ENCODE peak calls at places on chromosomes 6 and 20, in eight cellular contexts. One of them, this sample, is unnamed.
A peak's percentile ranks its signal among the peaks of the same experiment; 100 is the strongest.

GRCh38 chr20:59820204-59821041 is 113.0 kb downstream of the SYCP2 start:
- DNase-seq in thoracic aorta: no peak
- DNase-seq in Caco-2: peak; percentile 26
- DNase-seq in foreskin fibroblast: no peak
- DNase-seq in cardiac muscle cell: no peak
- DNase-seq in OCI-LY7: no peak
- DNase-seq in psoas muscle: no peak
- DNase-seq in GM13976: peak; percentile 26
- DNase-seq in this sample: no peak

GRCh38 chr6:52595000-52595795 is 18.3 kb upstream of the TRAM2 start:
- DNase-seq in thoracic aorta: no peak
- DNase-seq in Caco-2: no peak
- DNase-seq in foreskin fibroblast: peak; percentile 93
- DNase-seq in cardiac muscle cell: peak; percentile 92
- DNase-seq in OCI-LY7: peak; percentile 68
- DNase-seq in psoas muscle: peak; percentile 34
- DNase-seq in GM13976: peak; percentile 50
- DNase-seq in this sample: no peak

GRCh38 chr6:50850223-50850751 is 31.6 kb downstream of the TFAP2B start:
- DNase-seq in thoracic aorta: no peak
- DNase-seq in Caco-2: no peak
- DNase-seq in foreskin fibroblast: no peak
- DNase-seq in cardiac muscle cell: no peak
- DNase-seq in OCI-LY7: no peak
- DNase-seq in psoas muscle: no peak
- DNase-seq in GM13976: no peak
- DNase-seq in this sample: peak; percentile 24

GRCh38 chr6:73516712-73517489 is 3.9 kb downstream of the EEF1A1 start:
- DNase-seq in thoracic aorta: no peak
- DNase-seq in Caco-2: no peak
- DNase-seq in foreskin fibroblast: no peak
- DNase-seq in cardiac muscle cell: peak; percentile 42
- DNase-seq in OCI-LY7: peak; percentile 14
- DNase-seq in psoas muscle: no peak
- DNase-seq in GM13976: no peak
- DNase-seq in this sample: no peak

GRCh38 chr6:8918196-8918595 is 482.9 kb upstream of the SLC35B3 start:
- DNase-seq in thoracic aorta: no peak
- DNase-seq in Caco-2: no peak
- DNase-seq in foreskin fibroblast: no peak
- DNase-seq in cardiac muscle cell: no peak
- DNase-seq in OCI-LY7: no peak
- DNase-seq in psoas muscle: no peak
- DNase-seq in GM13976: no peak
- DNase-seq in this sample: no peak

GRCh38 chr20:41617059-41617921 is 887 bp downstream of the CHD6 start:
- DNase-seq in thoracic aorta: no peak
- DNase-seq in Caco-2: peak; percentile 57
- DNase-seq in foreskin fibroblast: peak; percentile 26
- DNase-seq in cardiac muscle cell: peak; percentile 51
- DNase-seq in OCI-LY7: peak; percentile 54
- DNase-seq in psoas muscle: peak; percentile 43
- DNase-seq in GM13976: peak; percentile 43
- DNase-seq in this sample: peak; percentile 27

GRCh38 chr6:75205776-75206334 is at the start of gene COL12A1:
- DNase-seq in thoracic aorta: peak; percentile 75
- DNase-seq in Caco-2: peak; percentile 77
- DNase-seq in foreskin fibroblast: peak; percentile 100
- DNase-seq in cardiac muscle cell: peak; percentile 100
- DNase-seq in OCI-LY7: no peak
- DNase-seq in psoas muscle: peak; percentile 95
- DNase-seq in GM13976: peak; percentile 29
- DNase-seq in this sample: peak; percentile 79

GRCh38 chr20:17227669-17228623 is 1.1 kb downstream of the PCSK2 start:
- DNase-seq in thoracic aorta: no peak
- DNase-seq in Caco-2: no peak
- DNase-seq in foreskin fibroblast: no peak
- DNase-seq in cardiac muscle cell: peak; percentile 3
- DNase-seq in OCI-LY7: no peak
- DNase-seq in psoas muscle: no peak
- DNase-seq in GM13976: peak; percentile 13
- DNase-seq in this sample: no peak

GRCh38 chr6:128508588-128509296 is 11.7 kb downstream of the PTPRK start:
- DNase-seq in thoracic aorta: no peak
- DNase-seq in Caco-2: peak; percentile 41
- DNase-seq in foreskin fibroblast: peak; percentile 92
- DNase-seq in cardiac muscle cell: peak; percentile 88
- DNase-seq in OCI-LY7: no peak
- DNase-seq in psoas muscle: no peak
- DNase-seq in GM13976: no peak
- DNase-seq in this sample: no peak

GRCh38 chr20:18057106-18057993 is at the start of gene OVOL2:
- DNase-seq in thoracic aorta: no peak
- DNase-seq in Caco-2: peak; percentile 91
- DNase-seq in foreskin fibroblast: no peak
- DNase-seq in cardiac muscle cell: no peak
- DNase-seq in OCI-LY7: no peak
- DNase-seq in psoas muscle: peak; percentile 16
- DNase-seq in GM13976: peak; percentile 51
- DNase-seq in this sample: peak; percentile 94

GRCh38 chr6:87104657-87105056 is 9.8 kb upstream of the CGA start:
- DNase-seq in thoracic aorta: no peak
- DNase-seq in Caco-2: no peak
- DNase-seq in foreskin fibroblast: no peak
- DNase-seq in cardiac muscle cell: no peak
- DNase-seq in OCI-LY7: no peak
- DNase-seq in psoas muscle: no peak
- DNase-seq in GM13976: no peak
- DNase-seq in this sample: no peak

GRCh38 chr6:54335871-54336270 is 27.6 kb downstream of the TINAG start:
- DNase-seq in thoracic aorta: no peak
- DNase-seq in Caco-2: no peak
- DNase-seq in foreskin fibroblast: peak; percentile 91
- DNase-seq in cardiac muscle cell: peak; percentile 95
- DNase-seq in OCI-LY7: no peak
- DNase-seq in psoas muscle: no peak
- DNase-seq in GM13976: no peak
- DNase-seq in this sample: no peak

GRCh38 chr6:134230087-134230717 is 87.7 kb downstream of the SGK1 start:
- DNase-seq in thoracic aorta: no peak
- DNase-seq in Caco-2: no peak
- DNase-seq in foreskin fibroblast: no peak
- DNase-seq in cardiac muscle cell: no peak
- DNase-seq in OCI-LY7: peak; percentile 37
- DNase-seq in psoas muscle: no peak
- DNase-seq in GM13976: no peak
- DNase-seq in this sample: no peak

GRCh38 chr20:53876956-53877355 is 193.4 kb downstream of the BCAS1 start:
- DNase-seq in thoracic aorta: no peak
- DNase-seq in Caco-2: no peak
- DNase-seq in foreskin fibroblast: no peak
- DNase-seq in cardiac muscle cell: no peak
- DNase-seq in OCI-LY7: no peak
- DNase-seq in psoas muscle: no peak
- DNase-seq in GM13976: no peak
- DNase-seq in this sample: no peak

GRCh38 chr6:87755697-87756671 is 54.0 kb upstream of the AKIRIN2 start:
- DNase-seq in thoracic aorta: no peak
- DNase-seq in Caco-2: no peak
- DNase-seq in foreskin fibroblast: no peak
- DNase-seq in cardiac muscle cell: peak; percentile 61
- DNase-seq in OCI-LY7: peak; percentile 48
- DNase-seq in psoas muscle: no peak
- DNase-seq in GM13976: no peak
- DNase-seq in this sample: no peak

GRCh38 chr20:35306931-35307517 is 14.8 kb upstream of the FAM83C start:
- DNase-seq in thoracic aorta: no peak
- DNase-seq in Caco-2: peak; percentile 89
- DNase-seq in foreskin fibroblast: peak; percentile 86
- DNase-seq in cardiac muscle cell: peak; percentile 84
- DNase-seq in OCI-LY7: peak; percentile 39
- DNase-seq in psoas muscle: peak; percentile 60
- DNase-seq in GM13976: no peak
- DNase-seq in this sample: peak; percentile 66

GRCh38 chr6:12150812-12151432 is 138.8 kb downstream of the HIVEP1 start:
- DNase-seq in thoracic aorta: no peak
- DNase-seq in Caco-2: peak; percentile 52
- DNase-seq in foreskin fibroblast: no peak
- DNase-seq in cardiac muscle cell: no peak
- DNase-seq in OCI-LY7: peak; percentile 47
- DNase-seq in psoas muscle: no peak
- DNase-seq in GM13976: no peak
- DNase-seq in this sample: peak; percentile 17

GRCh38 chr20:35511814-35512420 is 17.5 kb downstream of the C20orf173 start:
- DNase-seq in thoracic aorta: no peak
- DNase-seq in Caco-2: no peak
- DNase-seq in foreskin fibroblast: peak; percentile 39
- DNase-seq in cardiac muscle cell: peak; percentile 67
- DNase-seq in OCI-LY7: peak; percentile 39
- DNase-seq in psoas muscle: no peak
- DNase-seq in GM13976: no peak
- DNase-seq in this sample: peak; percentile 16

GRCh38 chr6:134539865-134540323 is 222.0 kb upstream of the SGK1 start:
- DNase-seq in thoracic aorta: no peak
- DNase-seq in Caco-2: no peak
- DNase-seq in foreskin fibroblast: no peak
- DNase-seq in cardiac muscle cell: peak; percentile 77
- DNase-seq in OCI-LY7: no peak
- DNase-seq in psoas muscle: no peak
- DNase-seq in GM13976: no peak
- DNase-seq in this sample: no peak

GRCh38 chr6:12119085-12119588 is 107.0 kb downstream of the HIVEP1 start:
- DNase-seq in thoracic aorta: no peak
- DNase-seq in Caco-2: no peak
- DNase-seq in foreskin fibroblast: no peak
- DNase-seq in cardiac muscle cell: peak; percentile 6
- DNase-seq in OCI-LY7: no peak
- DNase-seq in psoas muscle: no peak
- DNase-seq in GM13976: peak; percentile 54
- DNase-seq in this sample: peak; percentile 26

GRCh38 chr20:1467355-1468116 is 887 bp upstream of the NSFL1C start:
- DNase-seq in thoracic aorta: no peak
- DNase-seq in Caco-2: no peak
- DNase-seq in foreskin fibroblast: no peak
- DNase-seq in cardiac muscle cell: no peak
- DNase-seq in OCI-LY7: no peak
- DNase-seq in psoas muscle: no peak
- DNase-seq in GM13976: peak; percentile 28
- DNase-seq in this sample: peak; percentile 82

GRCh38 chr6:80304014-80304413 is 197.5 kb downstream of the BCKDHB start:
- DNase-seq in thoracic aorta: no peak
- DNase-seq in Caco-2: no peak
- DNase-seq in foreskin fibroblast: no peak
- DNase-seq in cardiac muscle cell: peak; percentile 17
- DNase-seq in OCI-LY7: no peak
- DNase-seq in psoas muscle: no peak
- DNase-seq in GM13976: no peak
- DNase-seq in this sample: no peak

DNA sequence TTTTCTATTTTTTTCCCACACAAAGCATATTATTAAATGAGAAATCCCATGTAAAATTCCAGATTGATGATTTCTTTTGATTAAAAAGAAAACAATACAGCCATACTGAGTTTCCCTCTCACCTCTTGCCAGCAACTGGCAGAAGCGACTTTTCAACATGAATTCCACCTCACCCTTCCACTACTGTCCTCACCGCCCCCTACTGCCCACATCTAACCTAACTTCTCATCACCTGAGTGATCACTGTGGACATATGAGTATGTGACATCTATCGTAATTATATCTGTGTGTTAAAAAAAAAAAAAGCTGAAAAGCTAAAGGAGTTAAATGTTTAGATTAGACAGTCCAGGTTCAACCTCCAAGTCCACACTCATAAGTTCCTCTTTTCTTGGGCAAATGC is 528.6 kb downstream of the PRKN start:
- DNase-seq in thoracic aorta: no peak
- DNase-seq in Caco-2: no peak
- DNase-seq in foreskin fibroblast: no peak
- DNase-seq in cardiac muscle cell: no peak
- DNase-seq in OCI-LY7: no peak
- DNase-seq in psoas muscle: no peak
- DNase-seq in GM13976: no peak
- DNase-seq in this sample: peak; percentile 17
- TF ChIP-seq CTCF in thoracic aorta: no peak
- TF ChIP-seq CTCF in Caco-2: no peak
- TF ChIP-seq CTCF in foreskin fibroblast: no peak
- TF ChIP-seq CTCF in cardiac muscle cell: no peak
- TF ChIP-seq CTCF in OCI-LY7: peak; percentile 32
- TF ChIP-seq CTCF in psoas muscle: no peak
- TF ChIP-seq CTCF in GM13976: no peak
- TF ChIP-seq CTCF in this sample: no peak

GRCh38 chr20:46406200-46406985 is at the start of gene ELMO2:
- DNase-seq in thoracic aorta: peak; percentile 99
- DNase-seq in Caco-2: peak; percentile 99
- DNase-seq in foreskin fibroblast: peak; percentile 95
- DNase-seq in cardiac muscle cell: peak; percentile 99
- DNase-seq in OCI-LY7: peak; percentile 96
- DNase-seq in psoas muscle: peak; percentile 98
- DNase-seq in GM13976: peak; percentile 95
- DNase-seq in this sample: peak; percentile 98
- TF ChIP-seq CTCF in thoracic aorta: peak; percentile 24
- TF ChIP-seq CTCF in Caco-2: peak; percentile 48
- TF ChIP-seq CTCF in foreskin fibroblast: no peak
- TF ChIP-seq CTCF in cardiac muscle cell: peak; percentile 3
- TF ChIP-seq CTCF in OCI-LY7: no peak
- TF ChIP-seq CTCF in psoas muscle: peak; percentile 19
- TF ChIP-seq CTCF in GM13976: no peak
- TF ChIP-seq CTCF in this sample: peak; percentile 46

GRCh38 chr6:69179681-69180080 is 544.6 kb downstream of the ADGRB3 start:
- DNase-seq in thoracic aorta: no peak
- DNase-seq in Caco-2: no peak
- DNase-seq in foreskin fibroblast: no peak
- DNase-seq in cardiac muscle cell: no peak
- DNase-seq in OCI-LY7: no peak
- DNase-seq in psoas muscle: no peak
- DNase-seq in GM13976: no peak
- DNase-seq in this sample: no peak
- TF ChIP-seq CTCF in thoracic aorta: no peak
- TF ChIP-seq CTCF in Caco-2: no peak
- TF ChIP-seq CTCF in foreskin fibroblast: no peak
- TF ChIP-seq CTCF in cardiac muscle cell: no peak
- TF ChIP-seq CTCF in OCI-LY7: no peak
- TF ChIP-seq CTCF in psoas muscle: no peak
- TF ChIP-seq CTCF in GM13976: no peak
- TF ChIP-seq CTCF in this sample: no peak

DNA sequence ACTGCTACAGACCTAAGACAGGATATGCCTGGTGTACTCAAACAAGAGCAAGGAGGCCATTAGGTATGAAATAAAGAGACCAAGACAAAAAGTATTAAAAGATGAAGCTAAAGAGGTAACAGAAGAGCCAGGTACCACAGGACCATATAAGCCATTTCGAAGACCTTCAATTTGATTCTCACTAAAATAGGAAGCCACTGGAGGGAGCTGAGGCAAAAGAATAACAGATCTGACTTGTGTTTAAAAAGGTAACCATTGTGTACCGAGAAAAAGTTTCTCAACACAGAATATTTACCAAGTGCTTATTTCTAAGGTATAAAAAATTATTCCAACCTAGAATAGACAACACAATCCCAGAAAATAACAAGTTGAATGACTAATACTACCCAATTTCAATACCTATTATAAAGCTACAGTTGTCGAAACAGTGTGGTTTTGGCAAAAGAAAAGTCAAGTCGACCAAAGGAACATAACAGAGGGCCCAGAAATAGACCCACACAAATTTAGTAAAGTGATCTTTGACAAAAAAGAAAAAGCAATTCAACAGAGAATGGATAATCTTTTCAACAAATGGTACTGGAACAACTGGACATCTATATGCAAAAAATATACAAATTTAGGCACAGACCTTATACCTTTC is 125.3 kb upstream of the DST start:
- DNase-seq in thoracic aorta: no peak
- DNase-seq in Caco-2: no peak
- DNase-seq in foreskin fibroblast: no peak
- DNase-seq in cardiac muscle cell: no peak
- DNase-seq in OCI-LY7: no peak
- DNase-seq in psoas muscle: no peak
- DNase-seq in GM13976: no peak
- DNase-seq in this sample: no peak
- TF ChIP-seq CTCF in thoracic aorta: no peak
- TF ChIP-seq CTCF in Caco-2: no peak
- TF ChIP-seq CTCF in foreskin fibroblast: no peak
- TF ChIP-seq CTCF in cardiac muscle cell: no peak
- TF ChIP-seq CTCF in OCI-LY7: no peak
- TF ChIP-seq CTCF in psoas muscle: peak; percentile 25
- TF ChIP-seq CTCF in GM13976: peak; percentile 6
- TF ChIP-seq CTCF in this sample: no peak